ENCODE peak calls at places on chromosomes 4 and X, in six cellular contexts. O is iris pigment epithelial cell; D is NCI-H1105; S is renal cortical epithelial cell; F is mesothelial cell of epicardium; X is stimulated activated CD4-positive, alpha-beta T cell treated with anti-CD3 and anti-CD28 coated beads, Interleukin-1b, Interleukin-23, amount 100 ng/mL, for 24 hours. U is an unnamed sample.

GRCh38 chr4:111689214-111689613 is 456.0 kb upstream of the FAM241A start:
- DNase-seq in O (peak; percentile 87), D (no peak), S (peak; percentile 82), F (no peak), X (no peak), U (peak; percentile 45)

GRCh38 chrX:131571348-131571747 is 27.5 kb downstream of the OR13H1 start:
- DNase-seq in O (no peak), D (no peak), S (no peak), F (no peak), X (no peak), U (no peak)

GRCh38 chr4:74999714-75000309 is 66.9 kb downstream of the PARM1 start:
- DNase-seq in O (no peak), D (no peak), S (no peak), F (no peak), X (no peak), U (no peak)

GRCh38 chr4:101145081-101145480 is 202.2 kb downstream of the PPP3CA start:
- DNase-seq in O (no peak), D (no peak), S (no peak), F (no peak), X (no peak), U (no peak)

GRCh38 chr4:106530816-106531215 is 162.2 kb upstream of the GIMD1 start:
- DNase-seq in O (peak; percentile 6), D (no peak), S (no peak), F (no peak), X (no peak), U (peak; percentile 9)

GRCh38 chr4:152972821-152973613 is 36.9 kb downstream of the FHDC1 start:
- DNase-seq in O (peak; percentile 96), D (no peak), S (peak; percentile 99), F (no peak), X (no peak), U (peak; percentile 97)

GRCh38 chr4:114132830-114133229 is 153.4 kb upstream of the ARSJ start:
- DNase-seq in O (peak; percentile 26), D (no peak), S (no peak), F (no peak), X (no peak), U (no peak)

GRCh38 chr4:19508442-19508841 is 743.3 kb upstream of the SLIT2 start:
- DNase-seq in O (peak; percentile 32), D (no peak), S (peak; percentile 19), F (no peak), X (no peak), U (no peak)

GRCh38 chr4:28879178-28879577 is 1841.0 kb upstream of the PCDH7 start:
- DNase-seq in O (peak; percentile 19), D (no peak), S (no peak), F (no peak), X (no peak), U (no peak)

GRCh38 chr4:98908182-98908581 is 20.8 kb downstream of the EIF4E start:
- DNase-seq in O (no peak), D (no peak), S (peak; percentile 42), F (no peak), X (no peak), U (no peak)

GRCh38 chr4:24244663-24245519 is 339.5 kb downstream of the DHX15 start:
- DNase-seq in O (no peak), D (no peak), S (no peak), F (no peak), X (no peak), U (peak; percentile 7)

GRCh38 chr4:186227221-186227620 is at the start of gene KLKB1:
- DNase-seq in O (peak; percentile 19), D (peak; percentile 48), S (peak; percentile 26), F (no peak), X (no peak), U (peak; percentile 37)

GRCh38 chr4:88276952-88277710 is 7.2 kb downstream of the PPM1K start:
- DNase-seq in O (no peak), D (no peak), S (no peak), F (no peak), X (no peak), U (no peak)

GRCh38 chrX:49919617-49920016 is 2.8 kb upstream of the CLCN5 start:
- DNase-seq in O (peak; percentile 77), D (no peak), S (no peak), F (peak; percentile 35), X (no peak), U (peak; percentile 28)

GRCh38 chr4:106652095-106652494 is 283.5 kb upstream of the GIMD1 start:
- DNase-seq in O (no peak), D (no peak), S (no peak), F (no peak), X (no peak), U (no peak)

GRCh38 chr4:23122666-23123400 is 430.1 kb downstream of the GBA3 start:
- DNase-seq in O (no peak), D (no peak), S (no peak), F (no peak), X (no peak), U (no peak)

GRCh38 chr4:73998040-73999011 is at the start of gene CXCL5:
- DNase-seq in O (peak; percentile 74), D (no peak), S (peak; percentile 59), F (no peak), X (no peak), U (peak; percentile 57)

GRCh38 chr4:186823989-186824388 is 100.3 kb upstream of the FAT1 start:
- DNase-seq in O (peak; percentile 80), D (no peak), S (no peak), F (no peak), X (no peak), U (peak; percentile 32)

GRCh38 chrX:47581731-47582647 is at the start of gene TIMP1:
- DNase-seq in O (peak; percentile 96), D (no peak), S (peak; percentile 81), F (peak; percentile 54), X (peak; percentile 66), U (peak; percentile 92)

GRCh38 chr4:52911684-52912294 is 49.7 kb downstream of the RASL11B start:
- DNase-seq in O (peak; percentile 78), D (peak; percentile 30), S (peak; percentile 76), F (peak; percentile 33), X (peak; percentile 48), U (peak; percentile 63)

GRCh38 chr4:10095296-10095991 is 21.2 kb downstream of the WDR1 start:
- DNase-seq in O (no peak), D (no peak), S (no peak), F (no peak), X (no peak), U (no peak)

GRCh38 chr4:78528327-78528726 is 23.2 kb upstream of the ANXA3 start:
- DNase-seq in O (peak; percentile 61), D (no peak), S (no peak), F (no peak), X (no peak), U (no peak)

GRCh38 chr4:183468210-183469095 is 24.0 kb downstream of the CDKN2AIP start:
- DNase-seq in O (peak; percentile 73), D (no peak), S (peak; percentile 96), F (no peak), X (no peak), U (no peak)

GRCh38 chrX:154374361-154375155 is at the start of gene FLNA:
- DNase-seq in O (no peak), D (peak; percentile 52), S (no peak), F (no peak), X (no peak), U (no peak)

GRCh38 chrX:118355225-118355920 is 9.5 kb downstream of the WDR44 start:
- DNase-seq in O (peak; percentile 24), D (no peak), S (peak; percentile 32), F (no peak), X (no peak), U (no peak)

GRCh38 chrX:103177561-103177960 is 37.3 kb upstream of the BEX4 start:
- DNase-seq in O (no peak), D (no peak), S (no peak), F (no peak), X (no peak), U (no peak)

GRCh38 chr4:40183615-40184411 is 13.0 kb upstream of the RHOH start:
- DNase-seq in O (peak; percentile 68), D (no peak), S (peak; percentile 28), F (no peak), X (no peak), U (peak; percentile 53)

GRCh38 chr4:40121515-40121914 is 64.9 kb downstream of the N4BP2 start:
- DNase-seq in O (peak; percentile 83), D (no peak), S (peak; percentile 92), F (no peak), X (peak; percentile 2), U (peak; percentile 79)

GRCh38 chrX:54708404-54708803 is 89.7 kb downstream of the ITIH6 start:
- DNase-seq in O (no peak), D (no peak), S (no peak), F (no peak), X (no peak), U (no peak)

GRCh38 chr4:81162752-81163458 is 52.1 kb downstream of the PRKG2 start:
- DNase-seq in O (no peak), D (no peak), S (no peak), F (no peak), X (no peak), U (no peak)

GRCh38 chr4:38141808-38142500 is 181.8 kb downstream of the PTTG2 start:
- DNase-seq in O (peak; percentile 79), D (no peak), S (peak; percentile 82), F (no peak), X (no peak), U (peak; percentile 65)

U was measured in astrocyte of the spinal cord.